ENCODE peak calls at places on chromosomes 11 and 22, in five cellular contexts. L, E, B, D and W are unnamed samples.

GRCh38 chr11:114077482-114078305 is 18.2 kb downstream of the ZBTB16 start:
- DNase-seq in L (no peak), B (no peak), D (peak; percentile 46), E (no peak), W (no peak)

GRCh38 chr11:118911880-118912741 is 13.6 kb downstream of the BCL9L start:
- DNase-seq in E (peak; percentile 87), D (peak; percentile 73), L (peak; percentile 99), B (peak; percentile 78), W (peak; percentile 99)

GRCh38 chr11:122163420-122163819 is 47.4 kb upstream of the BLID start:
- DNase-seq in D (no peak), L (peak; percentile 77), E (no peak), B (no peak), W (no peak)

GRCh38 chr22:42930810-42931420 is 73.8 kb upstream of the ARFGAP3 start:
- DNase-seq in E (peak; percentile 26), L (peak; percentile 74), B (no peak), D (no peak), W (peak; percentile 49)

GRCh38 chr11:30635401-30635989 is 49.3 kb upstream of the MPPED2 start:
- DNase-seq in L (no peak), B (peak; percentile 78), D (no peak), E (no peak), W (no peak)

GRCh38 chr11:119100246-119100959 is 1.2 kb downstream of the DPAGT1 start:
- DNase-seq in L (peak; percentile 76), B (peak; percentile 55), D (no peak), E (no peak), W (no peak)

GRCh38 chr11:25981998-25982397 is 349.9 kb upstream of the ANO3 start:
- DNase-seq in B (peak; percentile 65), D (no peak), E (peak; percentile 46), L (peak; percentile 68), W (no peak)

GRCh38 chr11:65817815-65818680 is 15.7 kb upstream of the SNX32 start:
- DNase-seq in L (peak; percentile 94), D (peak; percentile 89), B (peak; percentile 95), E (peak; percentile 86), W (peak; percentile 53)

GRCh38 chr22:29167032-29167911 is 38.4 kb upstream of the EMID1 start:
- DNase-seq in B (no peak), D (peak; percentile 5), E (no peak), L (no peak), W (no peak)

GRCh38 chr11:12233602-12233925 is 123.2 kb downstream of the MICAL2 start:
- DNase-seq in B (no peak), E (no peak), D (no peak), L (no peak), W (no peak)

DNA sequence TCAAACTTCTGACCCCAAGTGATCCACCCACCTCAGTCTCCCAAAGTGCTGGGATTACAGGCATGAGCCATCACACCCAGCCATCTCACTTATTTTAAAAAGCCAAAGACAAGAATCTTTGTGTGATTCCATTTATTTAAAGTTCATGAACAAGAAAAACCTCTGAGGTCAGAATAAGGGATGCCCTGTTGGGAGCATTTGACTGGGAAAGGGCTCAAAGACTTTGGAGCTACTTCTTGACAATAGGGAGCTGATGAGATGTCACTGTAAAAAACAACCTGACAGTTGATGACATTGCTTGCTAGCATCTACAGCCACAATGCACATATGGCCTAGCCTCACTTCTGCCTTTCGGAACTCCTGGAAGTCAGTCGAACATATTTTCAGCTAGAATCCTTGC is 5.1 kb upstream of the ZNF280B start:
- DNase-seq in E (no peak), L (no peak), B (no peak), D (no peak), W (no peak)
- H3K27ac ChIP-seq in E (no peak overlapping the region), L (no peak overlapping the region), B (no peak overlapping the region), D (no peak overlapping the region), W (no peak overlapping the region)

DNA sequence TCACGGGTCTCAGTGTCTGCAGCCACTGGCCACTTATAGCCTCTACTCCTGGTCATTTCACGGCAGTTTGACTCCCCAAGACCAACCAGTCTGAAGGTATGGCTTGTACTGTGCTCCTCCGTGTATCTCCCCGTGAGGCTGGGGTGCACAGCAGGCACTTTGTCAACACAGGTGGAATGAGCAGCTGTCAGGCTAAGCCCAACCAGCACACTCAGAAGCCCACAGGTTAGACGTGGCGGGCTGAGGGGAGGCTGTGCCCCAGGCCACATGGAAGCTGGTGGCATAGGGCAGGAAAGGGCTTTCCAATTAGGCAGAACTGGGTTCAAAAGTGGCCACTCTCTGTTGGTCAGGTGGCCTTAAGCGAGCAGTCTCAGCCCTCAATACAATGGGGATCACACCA is 7.0 kb downstream of the TP53I11 start:
- DNase-seq in B (no peak), D (no peak), E (no peak), L (no peak), W (no peak)
- H3K27ac ChIP-seq in B (no peak overlapping the region), D (no peak overlapping the region), E (peak overlapping the region; percentile 70), L (no peak overlapping the region), W (no peak overlapping the region)

DNA sequence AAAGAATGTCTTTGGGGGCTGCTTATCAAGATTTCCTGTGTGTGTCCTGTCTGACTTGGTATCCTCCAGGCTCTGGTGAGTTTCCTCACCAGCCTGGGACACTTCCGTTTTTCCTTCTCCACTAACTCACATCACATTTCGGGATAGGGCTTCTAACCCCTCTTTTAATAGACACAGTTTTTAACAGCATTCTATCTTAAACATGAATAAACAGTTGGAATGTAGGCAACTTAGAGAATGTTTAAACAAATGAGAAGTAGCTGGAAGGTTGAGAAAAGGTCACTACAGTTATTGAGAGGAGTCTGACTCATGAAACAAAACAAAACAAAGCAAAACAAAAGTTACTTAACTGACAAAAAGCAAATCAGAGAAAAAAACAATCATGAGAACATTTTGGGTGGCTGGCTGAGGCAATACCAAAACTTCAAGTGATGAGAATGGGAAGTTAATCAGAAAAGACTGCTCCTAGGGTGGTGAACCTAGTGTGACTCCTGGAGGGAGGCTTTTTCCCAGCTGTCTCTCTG is 64.7 kb upstream of the CTSC start:
- DNase-seq in E (no peak), L (peak; percentile 78), B (peak; percentile 7), D (no peak), W (peak; percentile 53)
- H3K27ac ChIP-seq in E (no peak overlapping the region), L (peak overlapping the region; percentile 78), B (no peak overlapping the region), D (no peak overlapping the region), W (peak overlapping the region; percentile 23)

DNA sequence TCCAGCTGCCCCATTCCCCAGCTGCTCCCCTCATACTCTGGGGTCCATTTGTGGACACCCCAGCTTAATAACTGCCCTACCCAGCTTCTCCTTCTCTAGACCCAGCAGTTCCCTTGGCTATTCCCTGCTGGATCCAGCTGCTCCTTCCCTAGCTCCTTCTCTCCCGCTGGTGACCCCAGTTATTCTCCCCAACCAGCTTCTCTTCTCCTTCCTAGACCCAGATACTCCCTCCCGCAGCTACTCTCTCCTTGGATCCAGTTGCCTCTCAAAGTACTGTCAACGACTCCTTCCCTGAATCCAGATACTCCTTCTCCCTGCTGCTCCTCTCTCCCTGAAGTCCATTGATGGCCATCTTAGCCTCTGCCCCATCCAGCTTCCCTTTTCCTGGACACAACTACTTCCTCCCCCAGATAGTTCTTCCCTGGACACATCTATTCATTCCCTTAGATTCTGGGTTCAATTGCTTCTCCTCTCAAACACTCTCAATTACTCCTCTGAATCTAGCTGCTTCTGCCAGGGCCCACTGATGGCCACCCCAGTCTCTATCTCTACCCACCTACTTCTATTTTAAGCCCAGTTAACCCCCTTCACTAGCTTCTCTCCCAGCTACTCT is 11.6 kb downstream of the SELENOM start:
- DNase-seq in E (no peak), L (no peak), B (no peak), D (no peak), W (no peak)
- H3K27ac ChIP-seq in E (no peak overlapping the region), L (no peak overlapping the region), B (no peak overlapping the region), D (no peak overlapping the region), W (no peak overlapping the region)